ENCODE peak calls at places on chromosomes 7 and 10, in six cellular contexts. R, O, T, Z, A and F are unnamed samples.

GRCh38 chr7:84194484-84195260 is at the start of gene SEMA3A:
- DNase-seq in R (no peak), T (no peak), Z (peak; percentile 85), A (peak; percentile 43), O (peak; percentile 62), F (no peak)

GRCh38 chr7:92421676-92422435 is 25.4 kb upstream of the GATAD1 start:
- DNase-seq in Z (peak; percentile 100), R (no peak), O (peak; percentile 87), T (peak; percentile 20), A (no peak), F (peak; percentile 79)

GRCh38 chr10:115093286-115093775 is at the start of gene ATRNL1:
- DNase-seq in Z (no peak), R (no peak), T (peak; percentile 78), O (peak; percentile 36), A (no peak), F (peak; percentile 59)

GRCh38 chr10:113788604-113789083 is 37.2 kb downstream of the PLEKHS1 start:
- DNase-seq in A (no peak), T (no peak), Z (peak; percentile 38), R (no peak), O (no peak), F (no peak)

GRCh38 chr10:58189269-58189668 is 78.4 kb downstream of the IPMK start:
- DNase-seq in Z (peak; percentile 82), A (no peak), R (no peak), T (no peak), O (no peak), F (no peak)

GRCh38 chr10:132447446-132448247 is 50.6 kb downstream of the PWWP2B start:
- DNase-seq in O (no peak), T (no peak), A (peak; percentile 91), Z (peak; percentile 69), R (peak; percentile 53), F (no peak)

GRCh38 chr10:78916227-78916626 is 152.5 kb upstream of the ZMIZ1 start:
- DNase-seq in Z (no peak), T (peak; percentile 11), R (no peak), O (no peak), A (no peak), F (no peak)

GRCh38 chr7:106418094-106418493 is 133.3 kb upstream of the NAMPT start:
- DNase-seq in O (no peak), A (no peak), R (no peak), Z (peak; percentile 8), T (no peak), F (no peak)

GRCh38 chr10:132329565-132330485 is 2.2 kb upstream of the LRRC27 start:
- DNase-seq in O (peak; percentile 14), A (peak; percentile 55), R (no peak), Z (peak; percentile 83), T (no peak), F (no peak)

GRCh38 chr7:45890902-45891461 is 2.7 kb downstream of the IGFBP1 start:
- DNase-seq in R (no peak), Z (peak; percentile 60), A (peak; percentile 20), O (peak; percentile 49), T (no peak), F (peak; percentile 34)

GRCh38 chr10:110919971-110920881 is 822 bp downstream of the SHOC2 start:
- DNase-seq in R (peak; percentile 8), A (peak; percentile 39), O (peak; percentile 42), T (peak; percentile 64), Z (peak; percentile 83), F (peak; percentile 43)